ENCODE peak calls at places on chromosomes 4 and X, in six cellular contexts. One of them, this sample, is unnamed.

GRCh38 chr4:153222790-153223417 is 18.7 kb downstream of the TRIM2 start:
- DNase-seq in H9: peak; percentile 56
- DNase-seq in CD4-positive, alpha-beta T cell: peak; percentile 3
- DNase-seq in GM23248: peak; percentile 83
- DNase-seq in dorsolateral prefrontal cortex: peak; percentile 88
- DNase-seq in kidney: peak; percentile 85
- DNase-seq in this sample: no peak

GRCh38 chr4:108978066-108978465 is 215.2 kb upstream of the ETNPPL start:
- DNase-seq in H9: no peak
- DNase-seq in GM23248: no peak
- DNase-seq in CD4-positive, alpha-beta T cell: no peak
- DNase-seq in kidney: no peak
- DNase-seq in dorsolateral prefrontal cortex: no peak
- DNase-seq in this sample: no peak

GRCh38 chr4:172983014-172983413 is 185.6 kb upstream of the GALNT7 start:
- DNase-seq in H9: no peak
- DNase-seq in GM23248: no peak
- DNase-seq in kidney: no peak
- DNase-seq in dorsolateral prefrontal cortex: no peak
- DNase-seq in CD4-positive, alpha-beta T cell: no peak
- DNase-seq in this sample: no peak

GRCh38 chr4:86441175-86441960 is 81.5 kb upstream of the MAPK10 start:
- DNase-seq in CD4-positive, alpha-beta T cell: no peak
- DNase-seq in kidney: no peak
- DNase-seq in H9: no peak
- DNase-seq in dorsolateral prefrontal cortex: no peak
- DNase-seq in GM23248: peak; percentile 47
- DNase-seq in this sample: no peak

GRCh38 chr4:155377281-155377680 is 516 bp upstream of the MAP9 start:
- DNase-seq in CD4-positive, alpha-beta T cell: no peak
- DNase-seq in dorsolateral prefrontal cortex: no peak
- DNase-seq in kidney: no peak
- DNase-seq in H9: no peak
- DNase-seq in GM23248: peak; percentile 6
- DNase-seq in this sample: no peak

GRCh38 chrX:5537098-5537497 is 691.6 kb downstream of the NLGN4X start:
- DNase-seq in CD4-positive, alpha-beta T cell: no peak
- DNase-seq in dorsolateral prefrontal cortex: no peak
- DNase-seq in kidney: no peak
- DNase-seq in H9: no peak
- DNase-seq in GM23248: no peak
- DNase-seq in this sample: no peak

GRCh38 chr4:185813133-185813532 is 1.1 kb upstream of the SORBS2 start:
- DNase-seq in dorsolateral prefrontal cortex: no peak
- DNase-seq in H9: no peak
- DNase-seq in CD4-positive, alpha-beta T cell: no peak
- DNase-seq in GM23248: no peak
- DNase-seq in kidney: no peak
- DNase-seq in this sample: no peak

GRCh38 chr4:134160211-134160610 is 41.4 kb downstream of the PABPC4L start:
- DNase-seq in CD4-positive, alpha-beta T cell: no peak
- DNase-seq in GM23248: no peak
- DNase-seq in kidney: no peak
- DNase-seq in dorsolateral prefrontal cortex: no peak
- DNase-seq in H9: no peak
- DNase-seq in this sample: no peak

GRCh38 chr4:181150173-181150572 is 1093.0 kb upstream of the TENM3 start:
- DNase-seq in kidney: no peak
- DNase-seq in dorsolateral prefrontal cortex: no peak
- DNase-seq in GM23248: no peak
- DNase-seq in H9: no peak
- DNase-seq in CD4-positive, alpha-beta T cell: no peak
- DNase-seq in this sample: no peak

DNA sequence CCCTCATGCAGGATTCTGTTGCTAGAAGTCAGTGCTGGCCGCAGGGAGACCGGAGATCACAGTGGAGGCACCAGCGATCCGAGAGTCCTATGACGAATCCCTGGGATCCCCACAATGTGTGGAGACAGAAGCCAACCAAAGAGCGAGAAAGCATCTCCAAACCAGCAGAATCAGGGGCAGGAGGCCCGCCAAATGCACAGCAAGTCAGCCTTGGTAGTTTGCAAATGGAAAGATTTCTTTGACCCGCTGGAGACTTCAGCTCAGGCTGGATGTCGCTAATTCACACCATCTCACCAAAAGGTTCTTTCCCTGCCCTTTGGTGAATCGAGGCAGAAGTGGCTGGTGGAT is 505 bp upstream of the PKD2 start:
- DNase-seq in dorsolateral prefrontal cortex: peak; percentile 35
- DNase-seq in H9: no peak
- DNase-seq in kidney: no peak
- DNase-seq in CD4-positive, alpha-beta T cell: no peak
- DNase-seq in GM23248: no peak
- DNase-seq in this sample: no peak
- H3K27ac ChIP-seq in dorsolateral prefrontal cortex: peak overlapping the region; percentile 94
- H3K27ac ChIP-seq in H9: no peak overlapping the region
- H3K27ac ChIP-seq in kidney: peak overlapping the region; percentile 51
- H3K27ac ChIP-seq in CD4-positive, alpha-beta T cell: no peak overlapping the region
- H3K27ac ChIP-seq in GM23248: peak overlapping the region; percentile 12
- H3K27ac ChIP-seq in this sample: no peak overlapping the region

GRCh38 chr4:152220201-152220666 is 315.7 kb downstream of the FBXW7 start:
- DNase-seq in kidney: no peak
- DNase-seq in dorsolateral prefrontal cortex: no peak
- DNase-seq in GM23248: peak; percentile 70
- DNase-seq in CD4-positive, alpha-beta T cell: no peak
- DNase-seq in H9: no peak
- DNase-seq in this sample: no peak
- H3K27ac ChIP-seq in kidney: no peak overlapping the region
- H3K27ac ChIP-seq in dorsolateral prefrontal cortex: no peak overlapping the region
- H3K27ac ChIP-seq in GM23248: no peak overlapping the region
- H3K27ac ChIP-seq in CD4-positive, alpha-beta T cell: no peak overlapping the region
- H3K27ac ChIP-seq in H9: no peak overlapping the region
- H3K27ac ChIP-seq in this sample: no peak overlapping the region

DNA sequence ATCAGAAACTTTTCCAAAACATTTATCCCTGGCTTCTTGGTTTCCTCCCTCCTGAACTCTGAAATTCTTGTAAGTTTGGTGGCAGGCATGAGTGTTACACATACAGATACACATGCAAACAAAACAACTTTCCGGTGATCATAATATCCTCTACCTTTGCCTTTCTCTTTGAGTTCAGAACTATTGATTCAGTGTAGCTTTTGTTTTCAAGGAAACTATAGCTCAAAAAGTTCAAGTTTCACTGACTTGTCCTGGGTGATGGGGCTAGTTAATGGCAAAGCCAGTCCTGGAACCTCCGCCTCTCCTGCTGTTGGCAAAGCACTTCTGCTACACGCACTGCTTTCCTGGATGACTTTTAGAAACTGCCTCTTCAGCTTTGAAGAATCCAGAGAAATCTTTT is 177.3 kb upstream of the FAT1 start:
- DNase-seq in CD4-positive, alpha-beta T cell: no peak
- DNase-seq in dorsolateral prefrontal cortex: no peak
- DNase-seq in kidney: no peak
- DNase-seq in GM23248: no peak
- DNase-seq in H9: no peak
- DNase-seq in this sample: no peak
- H3K27ac ChIP-seq in CD4-positive, alpha-beta T cell: no peak overlapping the region
- H3K27ac ChIP-seq in dorsolateral prefrontal cortex: no peak overlapping the region
- H3K27ac ChIP-seq in kidney: no peak overlapping the region
- H3K27ac ChIP-seq in GM23248: peak overlapping the region; percentile 52
- H3K27ac ChIP-seq in H9: no peak overlapping the region
- H3K27ac ChIP-seq in this sample: no peak overlapping the region

GRCh38 chrX:134374910-134375309 is 85.1 kb upstream of the HPRT1 start:
- DNase-seq in H9: no peak
- DNase-seq in CD4-positive, alpha-beta T cell: no peak
- DNase-seq in GM23248: peak; percentile 21
- DNase-seq in dorsolateral prefrontal cortex: no peak
- DNase-seq in kidney: no peak
- DNase-seq in this sample: no peak

GRCh38 chrX:134373736-134374135 is 86.2 kb upstream of the HPRT1 start:
- DNase-seq in kidney: no peak
- DNase-seq in H9: no peak
- DNase-seq in dorsolateral prefrontal cortex: no peak
- DNase-seq in GM23248: peak; percentile 17
- DNase-seq in CD4-positive, alpha-beta T cell: no peak
- DNase-seq in this sample: no peak

GRCh38 chrX:134375691-134376090 is 84.3 kb upstream of the HPRT1 start:
- DNase-seq in GM23248: no peak
- DNase-seq in kidney: no peak
- DNase-seq in dorsolateral prefrontal cortex: no peak
- DNase-seq in H9: no peak
- DNase-seq in CD4-positive, alpha-beta T cell: no peak
- DNase-seq in this sample: no peak

GRCh38 chrX:134374294-134374693 is 85.7 kb upstream of the HPRT1 start:
- DNase-seq in CD4-positive, alpha-beta T cell: no peak
- DNase-seq in kidney: no peak
- DNase-seq in GM23248: peak; percentile 33
- DNase-seq in dorsolateral prefrontal cortex: no peak
- DNase-seq in H9: no peak
- DNase-seq in this sample: no peak

DNA sequence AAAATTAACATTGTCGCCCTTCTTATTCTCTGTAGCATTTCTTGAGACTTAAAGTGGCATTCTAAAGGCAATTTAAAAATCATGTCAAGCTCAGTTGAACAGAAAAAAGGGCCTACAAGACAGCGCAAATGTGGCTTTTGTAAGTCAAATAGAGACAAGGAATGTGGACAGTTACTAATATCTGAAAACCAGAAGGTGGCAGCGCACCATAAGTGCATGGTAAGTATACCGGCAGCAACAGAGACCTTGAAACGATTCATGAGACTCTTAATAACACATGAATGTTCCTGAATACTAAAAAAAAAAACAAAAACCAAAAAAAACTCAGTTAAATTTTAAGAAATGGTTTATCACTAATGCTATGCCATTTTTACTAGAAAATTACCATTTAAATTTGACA is 82.4 kb upstream of the HPRT1 start:
- DNase-seq in dorsolateral prefrontal cortex: no peak
- DNase-seq in kidney: no peak
- DNase-seq in CD4-positive, alpha-beta T cell: peak; percentile 1
- DNase-seq in H9: no peak
- DNase-seq in GM23248: peak; percentile 69
- DNase-seq in this sample: peak; percentile 48
- H3K27ac ChIP-seq in dorsolateral prefrontal cortex: no peak overlapping the region
- H3K27ac ChIP-seq in kidney: no peak overlapping the region
- H3K27ac ChIP-seq in CD4-positive, alpha-beta T cell: no peak overlapping the region
- H3K27ac ChIP-seq in H9: no peak overlapping the region
- H3K27ac ChIP-seq in GM23248: no peak overlapping the region
- H3K27ac ChIP-seq in this sample: no peak overlapping the region

This sample was measured in DND-41.